ENCODE peak calls at places on chromosomes 16 and 17, in five cellular contexts. One of them, this sample, is unnamed.

GRCh38 chr16:27444015-27444414 is 42.0 kb downstream of the IL21R start:
- DNase-seq in HepG2: no peak
- DNase-seq in K562: no peak
- DNase-seq in GM12878: no peak
- DNase-seq in SK-N-SH: no peak
- DNase-seq in this sample: no peak

GRCh38 chr17:3710951-3711383 is 12.7 kb upstream of the HASPIN start:
- DNase-seq in HepG2: no peak
- DNase-seq in K562: no peak
- DNase-seq in GM12878: peak
- DNase-seq in SK-N-SH: no peak
- DNase-seq in this sample: no peak

GRCh38 chr17:56699186-56699895 is 105.8 kb downstream of the NOG start:
- DNase-seq in HepG2: no peak
- DNase-seq in K562: no peak
- DNase-seq in GM12878: no peak
- DNase-seq in SK-N-SH: peak
- DNase-seq in this sample: peak

GRCh38 chr17:1515640-1516402 is 591 bp downstream of the INPP5K start:
- DNase-seq in HepG2: peak
- DNase-seq in K562: peak
- DNase-seq in GM12878: peak
- DNase-seq in SK-N-SH: peak
- DNase-seq in this sample: peak

GRCh38 chr16:59950431-59950830 is 1216.3 kb upstream of the GOT2 start:
- DNase-seq in HepG2: no peak
- DNase-seq in K562: no peak
- DNase-seq in GM12878: no peak
- DNase-seq in SK-N-SH: no peak
- DNase-seq in this sample: no peak

GRCh38 chr17:49952209-49952911 is 16.6 kb upstream of the DLX4 start:
- DNase-seq in HepG2: peak
- DNase-seq in K562: peak
- DNase-seq in GM12878: no peak
- DNase-seq in SK-N-SH: peak
- DNase-seq in this sample: peak

GRCh38 chr17:15954222-15954621 is 9.3 kb downstream of the ADORA2B start:
- DNase-seq in HepG2: no peak
- DNase-seq in K562: no peak
- DNase-seq in GM12878: no peak
- DNase-seq in SK-N-SH: no peak
- DNase-seq in this sample: no peak

GRCh38 chr17:72422505-72423285 is 301.9 kb downstream of the SOX9 start:
- DNase-seq in HepG2: peak
- DNase-seq in K562: peak
- DNase-seq in GM12878: peak
- DNase-seq in SK-N-SH: peak
- DNase-seq in this sample: no peak

GRCh38 chr17:43431741-43432523 is 33.1 kb downstream of the ARL4D start:
- DNase-seq in HepG2: no peak
- DNase-seq in K562: no peak
- DNase-seq in GM12878: no peak
- DNase-seq in SK-N-SH: no peak
- DNase-seq in this sample: no peak

DNA sequence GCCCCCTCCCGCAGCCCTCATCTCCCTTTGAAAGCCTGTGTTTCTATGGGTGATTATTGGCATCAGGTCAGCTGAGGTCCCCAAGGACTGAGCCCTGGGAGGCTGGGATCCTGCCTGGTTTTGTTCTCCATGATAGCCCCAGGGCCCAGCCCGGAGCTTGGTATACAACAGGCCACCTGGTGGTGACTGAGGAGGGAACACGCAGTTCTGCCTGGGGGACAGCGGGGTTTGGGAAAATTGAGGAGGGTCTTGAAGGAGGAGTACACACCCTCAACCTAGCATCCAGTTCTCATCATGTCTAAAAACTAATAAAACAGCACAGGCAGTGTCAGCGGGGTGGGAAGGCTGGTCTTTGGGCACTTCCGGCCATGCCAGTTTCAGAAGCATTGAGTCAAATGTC is 335.1 kb downstream of the CPPED1 start:
- DNase-seq in HepG2: no peak
- DNase-seq in K562: no peak
- DNase-seq in GM12878: no peak
- DNase-seq in SK-N-SH: no peak
- DNase-seq in this sample: no peak
- TF ChIP-seq FOXM1 in HepG2: no peak
- TF ChIP-seq FOXM1 in K562: no peak
- TF ChIP-seq FOXM1 in GM12878: no peak
- TF ChIP-seq FOXM1 in SK-N-SH: no peak
- TF ChIP-seq FOXM1 in this sample: no peak

DNA sequence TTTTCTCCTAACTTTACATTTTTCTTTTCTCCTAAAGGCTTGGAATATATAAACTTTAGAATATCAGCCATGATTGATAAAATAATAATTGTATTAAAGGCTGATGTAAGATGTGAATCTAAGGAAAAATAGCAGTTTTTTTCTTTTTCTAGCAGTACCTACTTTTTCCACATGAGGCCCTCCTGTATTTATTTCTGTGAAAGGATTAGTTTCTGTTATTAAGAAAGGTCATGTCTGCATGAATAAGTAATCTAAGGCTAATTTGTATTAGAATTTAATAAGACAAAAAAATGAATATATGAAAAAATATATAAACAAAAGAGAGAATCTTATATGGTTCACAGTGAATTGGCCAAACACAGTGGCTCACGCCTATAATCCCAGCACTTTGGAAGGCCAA is 85.3 kb downstream of the STXBP4 start:
- DNase-seq in HepG2: no peak
- DNase-seq in K562: no peak
- DNase-seq in GM12878: no peak
- DNase-seq in SK-N-SH: peak
- DNase-seq in this sample: no peak
- TF ChIP-seq FOXM1 in HepG2: no peak
- TF ChIP-seq FOXM1 in K562: no peak
- TF ChIP-seq FOXM1 in GM12878: no peak
- TF ChIP-seq FOXM1 in SK-N-SH: no peak
- TF ChIP-seq FOXM1 in this sample: no peak

GRCh38 chr16:7772722-7773121 is 440.1 kb downstream of the RBFOX1 start:
- DNase-seq in HepG2: no peak
- DNase-seq in K562: no peak
- DNase-seq in GM12878: no peak
- DNase-seq in SK-N-SH: no peak
- DNase-seq in this sample: no peak
- TF ChIP-seq FOXM1 in HepG2: no peak
- TF ChIP-seq FOXM1 in K562: no peak
- TF ChIP-seq FOXM1 in GM12878: no peak
- TF ChIP-seq FOXM1 in SK-N-SH: no peak
- TF ChIP-seq FOXM1 in this sample: no peak

GRCh38 chr16:3755249-3755648 is 37.9 kb upstream of the TRAP1 start:
- DNase-seq in HepG2: no peak
- DNase-seq in K562: no peak
- DNase-seq in GM12878: no peak
- DNase-seq in SK-N-SH: no peak
- DNase-seq in this sample: no peak
- TF ChIP-seq FOXM1 in HepG2: no peak
- TF ChIP-seq FOXM1 in K562: no peak
- TF ChIP-seq FOXM1 in GM12878: no peak
- TF ChIP-seq FOXM1 in SK-N-SH: no peak
- TF ChIP-seq FOXM1 in this sample: no peak

GRCh38 chr16:72246423-72246822 is 74.5 kb upstream of the PMFBP1 start:
- DNase-seq in HepG2: no peak
- DNase-seq in K562: no peak
- DNase-seq in GM12878: peak
- DNase-seq in SK-N-SH: no peak
- DNase-seq in this sample: no peak

GRCh38 chr16:72242757-72243156 is 70.8 kb upstream of the PMFBP1 start:
- DNase-seq in HepG2: no peak
- DNase-seq in K562: no peak
- DNase-seq in GM12878: no peak
- DNase-seq in SK-N-SH: no peak
- DNase-seq in this sample: no peak

GRCh38 chr16:72240949-72241348 is 69.0 kb upstream of the PMFBP1 start:
- DNase-seq in HepG2: no peak
- DNase-seq in K562: no peak
- DNase-seq in GM12878: no peak
- DNase-seq in SK-N-SH: no peak
- DNase-seq in this sample: no peak

GRCh38 chr16:72244853-72245252 is 72.9 kb upstream of the PMFBP1 start:
- DNase-seq in HepG2: no peak
- DNase-seq in K562: no peak
- DNase-seq in GM12878: no peak
- DNase-seq in SK-N-SH: no peak
- DNase-seq in this sample: no peak

DNA sequence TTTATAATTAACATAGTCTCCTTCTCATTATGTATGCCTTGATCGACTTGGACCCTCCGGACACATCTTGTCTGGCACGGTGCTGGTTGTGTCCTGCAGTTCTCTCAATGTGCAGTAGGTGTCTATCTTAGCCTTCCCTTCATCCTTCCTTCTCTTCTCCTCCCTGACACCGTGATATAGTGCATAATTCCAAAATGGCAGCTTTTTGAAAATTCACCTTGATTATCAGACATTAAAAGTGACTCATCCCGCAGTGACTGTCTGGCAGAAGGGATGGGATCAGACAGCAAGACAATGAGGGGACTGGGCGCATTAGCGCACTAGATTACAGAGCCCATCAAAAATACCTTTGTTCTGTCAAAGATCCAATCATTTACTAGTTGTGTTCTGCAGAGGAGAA is 70.0 kb upstream of the PMFBP1 start:
- DNase-seq in HepG2: peak
- DNase-seq in K562: peak
- DNase-seq in GM12878: no peak
- DNase-seq in SK-N-SH: peak
- DNase-seq in this sample: peak
- TF ChIP-seq FOXM1 in HepG2: no peak
- TF ChIP-seq FOXM1 in K562: no peak
- TF ChIP-seq FOXM1 in GM12878: no peak
- TF ChIP-seq FOXM1 in SK-N-SH: no peak
- TF ChIP-seq FOXM1 in this sample: no peak

GRCh38 chr16:28925386-28926228 is 569 bp upstream of the RABEP2 start:
- DNase-seq in HepG2: peak
- DNase-seq in K562: peak
- DNase-seq in GM12878: no peak
- DNase-seq in SK-N-SH: no peak
- DNase-seq in this sample: peak
- TF ChIP-seq FOXM1 in HepG2: no peak
- TF ChIP-seq FOXM1 in K562: no peak
- TF ChIP-seq FOXM1 in GM12878: no peak
- TF ChIP-seq FOXM1 in SK-N-SH: no peak
- TF ChIP-seq FOXM1 in this sample: no peak

GRCh38 chr16:66275795-66276428 is 90.6 kb upstream of the CDH5 start:
- DNase-seq in HepG2: peak
- DNase-seq in K562: peak
- DNase-seq in GM12878: no peak
- DNase-seq in SK-N-SH: peak
- DNase-seq in this sample: peak
- TF ChIP-seq FOXM1 in HepG2: no peak
- TF ChIP-seq FOXM1 in K562: no peak
- TF ChIP-seq FOXM1 in GM12878: no peak
- TF ChIP-seq FOXM1 in SK-N-SH: no peak
- TF ChIP-seq FOXM1 in this sample: no peak

DNA sequence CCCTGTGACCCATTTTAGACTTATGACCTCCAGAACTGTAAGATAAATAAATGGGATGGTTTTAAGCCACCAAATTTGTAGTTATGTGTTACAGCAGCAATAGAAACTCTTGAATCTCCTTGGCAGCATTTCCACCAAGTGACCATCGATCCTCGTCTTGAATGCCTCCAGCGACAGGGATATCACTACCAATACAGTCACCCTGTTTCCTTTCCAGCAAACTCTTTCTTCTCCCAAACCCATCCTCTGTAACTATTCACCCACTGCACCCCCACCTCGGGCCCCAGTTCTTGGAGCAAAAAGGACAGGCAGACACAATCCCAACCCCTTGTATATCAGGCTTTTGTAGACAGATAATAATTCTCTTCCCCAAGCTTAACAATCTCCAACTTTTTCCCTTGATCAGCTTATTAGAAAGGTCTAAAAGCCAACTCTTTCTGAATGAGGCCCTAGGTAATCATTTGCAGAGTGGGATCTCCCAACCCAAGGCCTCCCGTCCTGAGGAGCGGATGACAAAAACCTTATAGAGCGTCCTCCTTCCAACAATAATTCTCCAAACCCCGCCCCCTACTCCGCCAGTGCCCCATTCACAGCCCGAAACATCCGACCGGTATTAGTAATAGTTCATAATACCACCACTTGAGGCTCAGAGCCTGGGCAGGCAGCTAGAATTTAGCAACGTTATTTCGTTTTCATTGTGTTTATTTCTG is 14.7 kb upstream of the PLLP start:
- DNase-seq in HepG2: peak
- DNase-seq in K562: no peak
- DNase-seq in GM12878: no peak
- DNase-seq in SK-N-SH: peak
- DNase-seq in this sample: peak
- TF ChIP-seq FOXM1 in HepG2: no peak
- TF ChIP-seq FOXM1 in K562: no peak
- TF ChIP-seq FOXM1 in GM12878: no peak
- TF ChIP-seq FOXM1 in SK-N-SH: no peak
- TF ChIP-seq FOXM1 in this sample: no peak